ENCODE peak calls at places on chromosomes 1 and 21, in ten cellular contexts. One of them, this sample, is unnamed.

GRCh38 chr1:222547944-222548671 is at the start of gene HHIPL2:
- DNase-seq in colonic mucosa: no peak
- DNase-seq in GM23338: peak
- DNase-seq in fibroblast of lung: no peak
- DNase-seq in stomach: no peak
- DNase-seq in CD8-positive, alpha-beta T cell: no peak
- DNase-seq in neural progenitor cell: no peak
- DNase-seq in cardiac muscle cell: no peak
- DNase-seq in pancreas: no peak
- DNase-seq in astrocyte of the spinal cord: no peak
- DNase-seq in this sample: no peak

GRCh38 chr1:95984975-95985374 is 736.6 kb upstream of the PTBP2 start:
- DNase-seq in GM23338: no peak
- DNase-seq in colonic mucosa: no peak
- DNase-seq in CD8-positive, alpha-beta T cell: no peak
- DNase-seq in neural progenitor cell: no peak
- DNase-seq in pancreas: no peak
- DNase-seq in stomach: no peak
- DNase-seq in fibroblast of lung: no peak
- DNase-seq in cardiac muscle cell: no peak
- DNase-seq in astrocyte of the spinal cord: no peak
- DNase-seq in this sample: no peak

GRCh38 chr1:204424621-204425020 is 13.0 kb upstream of the PPP1R15B start:
- DNase-seq in fibroblast of lung: no peak
- DNase-seq in colonic mucosa: no peak
- DNase-seq in astrocyte of the spinal cord: no peak
- DNase-seq in pancreas: no peak
- DNase-seq in CD8-positive, alpha-beta T cell: no peak
- DNase-seq in stomach: peak
- DNase-seq in neural progenitor cell: no peak
- DNase-seq in GM23338: no peak
- DNase-seq in cardiac muscle cell: no peak
- DNase-seq in this sample: no peak

GRCh38 chr1:201357636-201358348 is 19.7 kb downstream of the TNNT2 start:
- DNase-seq in GM23338: no peak
- DNase-seq in pancreas: no peak
- DNase-seq in CD8-positive, alpha-beta T cell: no peak
- DNase-seq in colonic mucosa: no peak
- DNase-seq in astrocyte of the spinal cord: no peak
- DNase-seq in fibroblast of lung: no peak
- DNase-seq in cardiac muscle cell: peak
- DNase-seq in neural progenitor cell: no peak
- DNase-seq in stomach: no peak
- DNase-seq in this sample: no peak

GRCh38 chr1:156487862-156488261 is 12.7 kb downstream of the MEF2D start:
- DNase-seq in cardiac muscle cell: no peak
- DNase-seq in neural progenitor cell: no peak
- DNase-seq in GM23338: no peak
- DNase-seq in stomach: no peak
- DNase-seq in astrocyte of the spinal cord: no peak
- DNase-seq in CD8-positive, alpha-beta T cell: no peak
- DNase-seq in colonic mucosa: no peak
- DNase-seq in fibroblast of lung: no peak
- DNase-seq in pancreas: no peak
- DNase-seq in this sample: no peak

GRCh38 chr1:218557731-218558130 is 212.6 kb downstream of the TGFB2 start:
- DNase-seq in colonic mucosa: no peak
- DNase-seq in fibroblast of lung: no peak
- DNase-seq in GM23338: peak
- DNase-seq in stomach: no peak
- DNase-seq in CD8-positive, alpha-beta T cell: no peak
- DNase-seq in pancreas: peak
- DNase-seq in astrocyte of the spinal cord: peak
- DNase-seq in neural progenitor cell: no peak
- DNase-seq in cardiac muscle cell: peak
- DNase-seq in this sample: no peak

GRCh38 chr1:10736623-10737267 is 59.7 kb downstream of the CASZ1 start:
- DNase-seq in cardiac muscle cell: no peak
- DNase-seq in colonic mucosa: no peak
- DNase-seq in CD8-positive, alpha-beta T cell: no peak
- DNase-seq in fibroblast of lung: no peak
- DNase-seq in stomach: peak
- DNase-seq in neural progenitor cell: no peak
- DNase-seq in pancreas: peak
- DNase-seq in astrocyte of the spinal cord: no peak
- DNase-seq in GM23338: no peak
- DNase-seq in this sample: no peak

GRCh38 chr1:24107462-24108225 is 4.3 kb downstream of the MYOM3 start:
- DNase-seq in stomach: no peak
- DNase-seq in cardiac muscle cell: no peak
- DNase-seq in fibroblast of lung: peak
- DNase-seq in pancreas: no peak
- DNase-seq in astrocyte of the spinal cord: peak
- DNase-seq in CD8-positive, alpha-beta T cell: no peak
- DNase-seq in GM23338: no peak
- DNase-seq in neural progenitor cell: no peak
- DNase-seq in colonic mucosa: peak
- DNase-seq in this sample: no peak

GRCh38 chr1:150809651-150810050 is 1.6 kb upstream of the CTSK start:
- DNase-seq in astrocyte of the spinal cord: peak
- DNase-seq in GM23338: no peak
- DNase-seq in fibroblast of lung: peak
- DNase-seq in CD8-positive, alpha-beta T cell: no peak
- DNase-seq in colonic mucosa: no peak
- DNase-seq in stomach: no peak
- DNase-seq in pancreas: no peak
- DNase-seq in cardiac muscle cell: no peak
- DNase-seq in neural progenitor cell: no peak
- DNase-seq in this sample: peak

GRCh38 chr1:201819346-201819745 is 9.6 kb upstream of the IPO9 start:
- DNase-seq in astrocyte of the spinal cord: no peak
- DNase-seq in GM23338: no peak
- DNase-seq in pancreas: no peak
- DNase-seq in cardiac muscle cell: no peak
- DNase-seq in fibroblast of lung: no peak
- DNase-seq in CD8-positive, alpha-beta T cell: no peak
- DNase-seq in neural progenitor cell: no peak
- DNase-seq in colonic mucosa: no peak
- DNase-seq in stomach: no peak
- DNase-seq in this sample: peak

GRCh38 chr1:19485362-19486187 is at the start of gene CAPZB:
- DNase-seq in neural progenitor cell: peak
- DNase-seq in astrocyte of the spinal cord: peak
- DNase-seq in GM23338: peak
- DNase-seq in fibroblast of lung: peak
- DNase-seq in cardiac muscle cell: peak
- DNase-seq in colonic mucosa: peak
- DNase-seq in stomach: peak
- DNase-seq in CD8-positive, alpha-beta T cell: peak
- DNase-seq in pancreas: peak
- DNase-seq in this sample: peak

GRCh38 chr1:89957063-89957462 is 37.8 kb upstream of the ZNF326 start:
- DNase-seq in cardiac muscle cell: no peak
- DNase-seq in pancreas: no peak
- DNase-seq in fibroblast of lung: no peak
- DNase-seq in astrocyte of the spinal cord: no peak
- DNase-seq in CD8-positive, alpha-beta T cell: no peak
- DNase-seq in neural progenitor cell: no peak
- DNase-seq in stomach: no peak
- DNase-seq in colonic mucosa: no peak
- DNase-seq in GM23338: no peak
- DNase-seq in this sample: no peak

GRCh38 chr1:156599811-156600210 is 1.5 kb downstream of the GPATCH4 start:
- DNase-seq in astrocyte of the spinal cord: no peak
- DNase-seq in stomach: no peak
- DNase-seq in neural progenitor cell: no peak
- DNase-seq in fibroblast of lung: no peak
- DNase-seq in cardiac muscle cell: no peak
- DNase-seq in GM23338: no peak
- DNase-seq in colonic mucosa: no peak
- DNase-seq in CD8-positive, alpha-beta T cell: no peak
- DNase-seq in pancreas: no peak
- DNase-seq in this sample: no peak

GRCh38 chr1:55541296-55541695 is 326.1 kb upstream of the USP24 start:
- DNase-seq in CD8-positive, alpha-beta T cell: no peak
- DNase-seq in fibroblast of lung: no peak
- DNase-seq in pancreas: no peak
- DNase-seq in neural progenitor cell: no peak
- DNase-seq in cardiac muscle cell: no peak
- DNase-seq in GM23338: no peak
- DNase-seq in stomach: no peak
- DNase-seq in colonic mucosa: no peak
- DNase-seq in astrocyte of the spinal cord: no peak
- DNase-seq in this sample: no peak

GRCh38 chr1:225890346-225891228 is 1.6 kb upstream of the LEFTY1 start:
- DNase-seq in fibroblast of lung: peak
- DNase-seq in CD8-positive, alpha-beta T cell: no peak
- DNase-seq in colonic mucosa: peak
- DNase-seq in astrocyte of the spinal cord: no peak
- DNase-seq in neural progenitor cell: no peak
- DNase-seq in GM23338: peak
- DNase-seq in pancreas: peak
- DNase-seq in cardiac muscle cell: no peak
- DNase-seq in stomach: no peak
- DNase-seq in this sample: peak

GRCh38 chr1:225963735-225964530 is 22.9 kb upstream of the LEFTY2 start:
- DNase-seq in GM23338: no peak
- DNase-seq in astrocyte of the spinal cord: no peak
- DNase-seq in neural progenitor cell: no peak
- DNase-seq in cardiac muscle cell: no peak
- DNase-seq in colonic mucosa: no peak
- DNase-seq in fibroblast of lung: no peak
- DNase-seq in CD8-positive, alpha-beta T cell: no peak
- DNase-seq in pancreas: no peak
- DNase-seq in stomach: no peak
- DNase-seq in this sample: no peak

DNA sequence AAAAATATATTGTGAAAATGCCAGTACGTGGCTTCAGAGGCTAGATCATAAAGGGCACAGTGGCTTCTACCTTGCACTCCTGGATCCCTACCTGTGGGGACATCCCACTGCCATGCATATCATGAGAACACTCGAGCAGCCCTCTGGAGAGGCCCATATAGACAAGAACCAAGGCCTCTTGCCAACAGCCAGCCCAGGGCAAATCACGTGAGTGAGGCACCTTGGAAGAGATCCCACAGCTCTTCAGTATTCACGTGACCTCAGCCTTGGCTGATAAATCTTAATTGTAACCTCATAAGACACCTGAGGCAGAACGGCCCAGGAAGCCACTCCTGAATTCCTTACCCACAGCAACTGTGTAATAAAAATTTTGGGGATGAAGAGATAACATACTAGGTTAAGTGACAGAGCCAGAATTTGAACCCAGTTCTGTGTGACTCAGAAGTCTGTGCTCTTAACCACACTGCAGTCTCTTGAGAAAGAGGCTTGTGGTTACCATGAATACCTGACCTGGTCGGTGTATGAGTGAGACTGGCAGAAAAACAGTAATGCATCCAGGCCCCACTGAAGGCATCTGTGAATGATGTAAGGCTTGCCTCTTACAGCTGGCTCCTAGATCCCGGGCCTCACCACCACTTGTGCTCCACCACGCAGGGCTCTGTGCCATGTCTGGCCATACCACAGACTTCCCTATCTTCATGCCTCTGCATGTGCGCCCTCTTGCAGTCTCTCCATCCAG is 6.9 kb upstream of the A3GALT2 start:
- DNase-seq in fibroblast of lung: peak
- DNase-seq in astrocyte of the spinal cord: peak
- DNase-seq in colonic mucosa: no peak
- DNase-seq in GM23338: no peak
- DNase-seq in stomach: peak
- DNase-seq in CD8-positive, alpha-beta T cell: no peak
- DNase-seq in cardiac muscle cell: no peak
- DNase-seq in neural progenitor cell: no peak
- DNase-seq in pancreas: no peak
- DNase-seq in this sample: peak
- TF ChIP-seq CTCF in fibroblast of lung: no peak
- TF ChIP-seq CTCF in astrocyte of the spinal cord: no peak
- TF ChIP-seq CTCF in colonic mucosa: no peak
- TF ChIP-seq CTCF in GM23338: no peak
- TF ChIP-seq CTCF in stomach: no peak
- TF ChIP-seq CTCF in CD8-positive, alpha-beta T cell: no peak
- TF ChIP-seq CTCF in cardiac muscle cell: no peak
- TF ChIP-seq CTCF in neural progenitor cell: no peak
- TF ChIP-seq CTCF in pancreas: no peak
- TF ChIP-seq CTCF in this sample: no peak

GRCh38 chr21:37389456-37389855 is 22.9 kb downstream of the DYRK1A start:
- DNase-seq in colonic mucosa: no peak
- DNase-seq in pancreas: no peak
- DNase-seq in stomach: no peak
- DNase-seq in astrocyte of the spinal cord: no peak
- DNase-seq in cardiac muscle cell: no peak
- DNase-seq in GM23338: no peak
- DNase-seq in fibroblast of lung: no peak
- DNase-seq in neural progenitor cell: no peak
- DNase-seq in CD8-positive, alpha-beta T cell: no peak
- DNase-seq in this sample: no peak
- H3K4me3 ChIP-seq in colonic mucosa: no peak
- H3K4me3 ChIP-seq in pancreas: no peak
- H3K4me3 ChIP-seq in stomach: no peak
- H3K4me3 ChIP-seq in astrocyte of the spinal cord: no peak
- H3K4me3 ChIP-seq in cardiac muscle cell: no peak
- H3K4me3 ChIP-seq in GM23338: no peak
- H3K4me3 ChIP-seq in fibroblast of lung: no peak
- H3K4me3 ChIP-seq in neural progenitor cell: no peak
- H3K4me3 ChIP-seq in CD8-positive, alpha-beta T cell: no peak
- H3K4me3 ChIP-seq in this sample: no peak

GRCh38 chr1:174938306-174939000 is 61.3 kb upstream of the CACYBP start:
- DNase-seq in neural progenitor cell: no peak
- DNase-seq in fibroblast of lung: no peak
- DNase-seq in cardiac muscle cell: no peak
- DNase-seq in astrocyte of the spinal cord: no peak
- DNase-seq in pancreas: no peak
- DNase-seq in colonic mucosa: no peak
- DNase-seq in GM23338: no peak
- DNase-seq in CD8-positive, alpha-beta T cell: no peak
- DNase-seq in stomach: no peak
- DNase-seq in this sample: no peak

GRCh38 chr1:174931214-174931613 is 68.5 kb upstream of the CACYBP start:
- DNase-seq in fibroblast of lung: no peak
- DNase-seq in CD8-positive, alpha-beta T cell: no peak
- DNase-seq in neural progenitor cell: peak
- DNase-seq in stomach: no peak
- DNase-seq in pancreas: no peak
- DNase-seq in GM23338: peak
- DNase-seq in colonic mucosa: no peak
- DNase-seq in cardiac muscle cell: no peak
- DNase-seq in astrocyte of the spinal cord: no peak
- DNase-seq in this sample: peak

GRCh38 chr1:174932587-174932986 is 67.2 kb upstream of the CACYBP start:
- DNase-seq in colonic mucosa: no peak
- DNase-seq in GM23338: no peak
- DNase-seq in fibroblast of lung: no peak
- DNase-seq in neural progenitor cell: no peak
- DNase-seq in cardiac muscle cell: no peak
- DNase-seq in pancreas: no peak
- DNase-seq in CD8-positive, alpha-beta T cell: no peak
- DNase-seq in stomach: no peak
- DNase-seq in astrocyte of the spinal cord: no peak
- DNase-seq in this sample: no peak
- TF ChIP-seq CTCF in colonic mucosa: no peak
- TF ChIP-seq CTCF in GM23338: no peak
- TF ChIP-seq CTCF in fibroblast of lung: no peak
- TF ChIP-seq CTCF in neural progenitor cell: peak
- TF ChIP-seq CTCF in cardiac muscle cell: no peak
- TF ChIP-seq CTCF in pancreas: no peak
- TF ChIP-seq CTCF in CD8-positive, alpha-beta T cell: no peak
- TF ChIP-seq CTCF in stomach: no peak
- TF ChIP-seq CTCF in astrocyte of the spinal cord: no peak
- TF ChIP-seq CTCF in this sample: no peak

GRCh38 chr1:21509351-21510112 is at the start of gene ALPL:
- DNase-seq in stomach: no peak
- DNase-seq in fibroblast of lung: no peak
- DNase-seq in neural progenitor cell: peak
- DNase-seq in astrocyte of the spinal cord: no peak
- DNase-seq in colonic mucosa: no peak
- DNase-seq in pancreas: peak
- DNase-seq in GM23338: peak
- DNase-seq in cardiac muscle cell: no peak
- DNase-seq in CD8-positive, alpha-beta T cell: no peak
- DNase-seq in this sample: no peak
- H3K4me3 ChIP-seq in stomach: peak
- H3K4me3 ChIP-seq in fibroblast of lung: no peak
- H3K4me3 ChIP-seq in neural progenitor cell: peak
- H3K4me3 ChIP-seq in astrocyte of the spinal cord: peak
- H3K4me3 ChIP-seq in colonic mucosa: no peak
- H3K4me3 ChIP-seq in pancreas: peak
- H3K4me3 ChIP-seq in GM23338: peak
- H3K4me3 ChIP-seq in cardiac muscle cell: peak
- H3K4me3 ChIP-seq in CD8-positive, alpha-beta T cell: peak
- H3K4me3 ChIP-seq in this sample: no peak

This sample was measured in foreskin fibroblast.